ENCODE peak calls at places on chromosomes 12 and 14, in five cellular contexts. F, Y, P, D and Q are unnamed samples.

GRCh38 chr14:54001189-54001878 is 44.7 kb upstream of the BMP4 start:
- DNase-seq in F (peak), Y (no peak), P (no peak), D (no peak), Q (no peak)

GRCh38 chr12:25877446-25877845 is 81.0 kb upstream of the RASSF8 start:
- DNase-seq in F (no peak), Y (no peak), P (no peak), D (no peak), Q (no peak)

GRCh38 chr14:70931008-70931407 is 23.7 kb downstream of the PCNX1 start:
- DNase-seq in F (peak), Y (no peak), P (no peak), D (no peak), Q (no peak)

GRCh38 chr14:102218688-102219087 is 79.0 kb downstream of the WDR20 start:
- DNase-seq in F (no peak), Y (no peak), P (no peak), D (no peak), Q (no peak)

GRCh38 chr12:12376636-12377448 is 20.0 kb downstream of the BORCS5 start:
- DNase-seq in F (peak), Y (peak), P (no peak), D (peak), Q (peak)

GRCh38 chr14:55121146-55121545 is 7.9 kb upstream of the LGALS3 start:
- DNase-seq in F (no peak), Y (no peak), P (no peak), D (no peak), Q (no peak)

GRCh38 chr12:58067610-58068387 is 126.4 kb downstream of the ATP23 start:
- DNase-seq in F (peak), Y (peak), P (no peak), D (peak), Q (peak)

GRCh38 chr12:127284870-127285431 is 982.0 kb upstream of the TMEM132C start:
- DNase-seq in F (peak), Y (peak), P (no peak), D (peak), Q (peak)

GRCh38 chr14:57139173-57139572 is 129.5 kb downstream of the EXOC5 start:
- DNase-seq in F (no peak), Y (no peak), P (no peak), D (no peak), Q (no peak)

DNA sequence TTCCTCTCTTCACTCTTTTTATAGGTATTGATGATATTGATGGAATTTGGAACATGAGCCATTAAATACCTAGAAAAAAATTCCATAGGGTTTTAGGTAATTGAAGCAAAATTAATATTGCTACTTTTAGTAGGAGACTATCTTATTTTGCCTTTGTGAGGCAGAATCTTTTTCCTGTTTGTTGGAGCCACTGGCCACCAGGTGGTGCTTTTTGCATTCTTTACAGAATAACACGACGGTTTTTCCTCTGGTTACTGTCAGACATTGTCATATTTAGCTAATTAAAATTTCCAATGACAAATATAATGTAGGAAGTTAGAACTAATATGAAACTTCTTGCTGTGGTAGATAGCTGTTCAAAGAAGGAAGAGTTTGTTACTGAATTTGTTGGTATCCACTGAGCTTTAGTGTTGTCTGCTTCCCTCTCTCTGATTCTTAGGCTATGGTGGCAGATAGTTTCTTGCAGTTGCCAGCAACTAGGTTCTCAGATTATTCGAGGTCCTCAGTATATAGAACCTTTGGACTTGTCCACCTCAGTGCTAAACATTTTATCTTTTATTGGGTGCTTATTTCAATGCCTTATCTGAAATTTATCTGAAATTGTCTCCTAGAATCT is 25.7 kb downstream of the RAB21 start:
- DNase-seq in F (peak), Y (peak), P (no peak), D (peak), Q (peak)
- TF ChIP-seq CTCF in F (peak), Y (peak), P (peak), D (peak), Q (peak)

DNA sequence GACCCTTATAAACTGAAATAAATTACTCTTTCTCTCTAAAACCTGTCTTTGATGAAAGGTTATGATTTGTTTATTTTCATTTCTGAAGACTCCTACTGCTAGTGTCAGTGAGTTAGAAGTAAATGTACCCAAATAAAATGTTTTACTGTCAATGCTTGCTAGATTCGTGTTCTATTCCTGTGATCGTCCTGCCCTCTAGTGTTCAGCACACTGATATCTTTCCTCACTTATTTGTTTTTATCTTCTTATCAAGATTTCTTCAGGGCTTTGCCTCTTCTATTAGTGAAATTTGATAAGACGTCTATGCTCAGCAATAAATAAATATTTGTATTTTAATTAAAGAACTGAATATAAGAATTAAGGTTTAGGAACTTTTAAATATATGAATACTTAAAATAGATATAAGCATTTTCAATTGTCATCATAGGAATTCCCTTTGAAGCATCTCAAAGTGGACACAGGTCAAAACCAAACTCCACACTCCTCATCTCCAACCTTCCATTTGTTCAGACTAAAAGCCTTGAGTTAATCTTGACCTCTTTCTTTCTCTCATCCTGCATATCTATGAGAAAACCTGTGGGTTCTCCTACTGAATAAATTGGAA is 75.8 kb downstream of the C12orf50 start:
- DNase-seq in F (peak), Y (peak), P (no peak), D (peak), Q (peak)
- TF ChIP-seq CTCF in F (peak), Y (peak), P (no peak), D (peak), Q (peak)

DNA sequence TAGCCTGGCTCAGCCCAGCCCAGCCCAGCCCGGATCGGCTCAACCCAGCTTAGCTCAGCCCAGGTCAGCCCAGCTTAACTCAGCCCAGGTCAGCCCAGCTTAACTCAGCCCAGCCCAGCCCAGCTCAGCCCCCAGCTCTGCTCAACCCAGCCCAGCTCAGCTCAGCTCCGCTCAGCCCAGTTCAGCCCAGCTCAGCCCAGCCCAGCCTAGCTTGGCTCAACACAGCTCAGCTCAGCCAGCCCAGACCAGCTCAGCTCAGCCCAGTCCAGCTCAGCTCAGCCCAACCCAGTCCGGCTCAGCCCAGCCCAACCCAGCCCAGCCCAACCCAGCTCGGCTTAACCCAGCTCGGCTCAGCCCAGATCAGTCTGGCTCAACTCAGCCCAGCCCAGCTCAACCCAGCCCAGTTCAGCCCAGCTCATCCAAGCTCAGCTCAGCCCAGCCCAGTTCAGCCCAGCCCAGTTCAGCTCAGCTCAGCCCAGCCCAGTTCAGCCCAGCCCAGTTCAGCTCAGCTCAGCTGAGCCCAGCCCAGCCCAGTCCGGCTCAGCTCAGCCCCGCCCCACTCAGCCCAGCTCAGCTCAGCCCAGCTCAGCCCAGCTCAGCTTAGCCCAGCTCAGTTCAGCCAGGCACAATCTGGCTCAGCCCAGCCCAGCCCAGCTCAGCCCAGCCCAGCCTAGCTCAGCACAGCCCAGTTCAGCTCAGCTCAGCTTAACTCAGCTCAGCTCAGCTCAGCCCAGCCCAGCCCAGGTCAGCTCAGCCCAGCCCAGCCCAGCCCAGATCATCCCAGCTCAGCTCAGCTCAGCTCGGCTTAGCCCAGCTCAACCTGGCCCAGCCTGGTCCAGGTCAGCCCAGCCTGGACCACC is 331.7 kb downstream of the TMEM121 start:
- DNase-seq in F (no peak), Y (no peak), P (no peak), D (no peak), Q (no peak)
- TF ChIP-seq CTCF in F (no peak), Y (no peak), P (no peak), D (no peak), Q (no peak)

GRCh38 chr12:42507031-42507430 is 82.5 kb downstream of the PRICKLE1 start:
- DNase-seq in F (no peak), Y (no peak), P (no peak), D (no peak), Q (no peak)
- TF ChIP-seq CTCF in F (no peak), Y (no peak), P (no peak), D (no peak), Q (no peak)

DNA sequence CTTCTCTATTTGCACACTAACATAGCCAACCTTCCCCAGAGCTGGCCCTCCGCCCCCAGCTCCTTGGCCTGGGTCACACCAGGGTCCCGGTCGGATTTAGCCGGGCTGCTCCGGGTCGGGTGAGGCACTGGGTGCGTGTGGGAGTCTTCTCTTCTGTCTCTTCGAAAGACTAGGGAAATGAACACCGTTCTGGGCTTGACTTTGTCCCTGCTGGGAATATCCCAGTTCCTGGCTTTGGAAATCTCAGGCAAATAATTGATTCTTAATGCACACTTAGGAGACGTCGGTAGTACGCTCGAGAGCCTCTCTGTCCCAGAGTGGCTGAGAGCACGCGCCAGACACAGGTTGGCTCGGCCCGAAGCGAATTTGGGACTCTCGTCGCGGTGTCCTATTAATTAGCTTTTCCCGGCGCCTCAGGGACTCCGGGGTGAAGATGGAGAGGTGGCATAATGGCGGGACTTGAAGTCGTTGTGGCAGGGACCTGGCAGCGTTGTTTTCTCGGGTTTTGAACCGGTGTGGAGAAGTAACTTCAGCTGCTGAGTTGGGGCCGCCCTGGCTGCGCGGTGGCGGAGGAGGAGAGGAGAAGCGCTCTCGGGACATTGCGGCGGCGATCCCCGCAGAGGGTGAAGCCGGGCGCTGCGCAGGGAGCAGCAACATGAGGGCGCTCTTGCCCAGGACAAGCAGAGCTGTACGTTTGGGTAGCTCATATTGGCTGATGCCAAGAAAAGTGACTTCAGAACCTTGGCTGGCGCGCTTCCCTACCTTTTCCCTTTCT is 7.5 kb downstream of the FOXG1 start:
- DNase-seq in F (peak), Y (peak), P (no peak), D (peak), Q (no peak)
- TF ChIP-seq CTCF in F (peak), Y (peak), P (no peak), D (peak), Q (peak)